ENCODE peak calls at places on chromosomes 5 and 9, in nine cellular contexts. I is heart left ventricle, V is dermis blood vessel endothelial cell, B is esophagus squamous epithelium, Z is HS-5, T is NCI-H2171, Y is uterus, J is progenitor cell of endocrine pancreas, C is neural crest cell. L is an unnamed sample.

GRCh38 chr9:100474950-100475276 is 2.0 kb downstream of the TMEFF1 start:
- DNase-seq in B (no peak), C (no peak), T (no peak), V (no peak), J (no peak), Y (no peak), I (no peak), Z (no peak), L (no peak)

GRCh38 chr5:37071901-37072581 is 177.1 kb downstream of the CPLANE1 start:
- DNase-seq in J (no peak), Z (peak; percentile 40), V (peak; percentile 81), I (no peak), C (no peak), T (no peak), B (no peak), Y (no peak), L (peak; percentile 89)

GRCh38 chr5:157328277-157328912 is 62.5 kb downstream of the CYFIP2 start:
- DNase-seq in J (peak; percentile 24), T (peak; percentile 36), B (peak; percentile 9), Y (peak; percentile 59), I (no peak), C (peak; percentile 43), V (peak; percentile 86), Z (peak; percentile 46), L (peak; percentile 20)

GRCh38 chr5:68999181-68999580 is 94.6 kb upstream of the SLC30A5 start:
- DNase-seq in V (no peak), T (no peak), J (no peak), Z (no peak), C (no peak), Y (no peak), B (no peak), I (no peak), L (no peak)

GRCh38 chr5:5784114-5784513 is 361.6 kb downstream of the ICE1 start:
- DNase-seq in C (no peak), T (no peak), Y (no peak), Z (no peak), B (no peak), I (no peak), V (no peak), J (no peak), L (no peak)

GRCh38 chr5:36357391-36357790 is 55.7 kb upstream of the RANBP3L start:
- DNase-seq in C (no peak), J (no peak), I (no peak), V (no peak), Z (peak; percentile 83), T (no peak), Y (no peak), B (no peak), L (peak; percentile 57)

GRCh38 chr5:174459071-174459702 is 265.2 kb upstream of the MSX2 start:
- DNase-seq in Y (no peak), Z (no peak), I (no peak), V (no peak), C (no peak), T (no peak), J (no peak), B (no peak), L (no peak)

GRCh38 chr9:86062845-86063693 is 36.3 kb downstream of the GOLM1 start:
- DNase-seq in Y (no peak), J (no peak), B (no peak), T (no peak), C (no peak), Z (no peak), I (no peak), V (no peak), L (no peak)

GRCh38 chr9:128141604-128142003 is 7.6 kb upstream of the LCN2 start:
- DNase-seq in I (no peak), B (no peak), C (no peak), V (no peak), J (no peak), Z (no peak), Y (no peak), T (no peak), L (no peak)

GRCh38 chr9:27442464-27442863 is 81.6 kb upstream of the IFNK start:
- DNase-seq in C (no peak), T (peak; percentile 8), Z (no peak), J (no peak), B (no peak), Y (no peak), I (no peak), V (no peak), L (no peak)

GRCh38 chr5:73856972-73857371 is 231.0 kb downstream of the ARHGEF28 start:
- DNase-seq in B (no peak), I (no peak), Y (no peak), V (peak; percentile 44), T (no peak), C (no peak), Z (no peak), J (no peak), L (no peak)

GRCh38 chr5:18329346-18329745 is 695.1 kb downstream of the TAF11L14 start:
- DNase-seq in Y (no peak), B (no peak), V (no peak), C (no peak), T (no peak), J (no peak), Z (no peak), I (no peak), L (no peak)

GRCh38 chr5:173108914-173109313 is 35.4 kb upstream of the BNIP1 start:
- DNase-seq in V (peak; percentile 51), C (no peak), Y (no peak), B (no peak), T (no peak), I (no peak), J (no peak), Z (no peak), L (no peak)

GRCh38 chr5:140113699-140114263 is at the start of gene PURA:
- DNase-seq in Y (peak; percentile 95), V (peak; percentile 97), B (peak; percentile 70), Z (peak; percentile 76), C (peak; percentile 96), J (peak; percentile 93), T (peak; percentile 81), I (peak; percentile 98), L (peak; percentile 57)

GRCh38 chr5:132260714-132261615 is 3.5 kb downstream of the PDLIM4 start:
- DNase-seq in J (no peak), V (peak; percentile 95), I (no peak), Z (no peak), B (no peak), T (no peak), C (no peak), Y (peak; percentile 72), L (no peak)

GRCh38 chr5:97192580-97193421 is 9.8 kb upstream of the RIOK2 start:
- DNase-seq in J (no peak), B (no peak), T (no peak), C (no peak), I (no peak), V (no peak), Y (no peak), Z (no peak), L (no peak)

GRCh38 chr5:36502608-36503007 is 103.8 kb upstream of the SLC1A3 start:
- DNase-seq in I (no peak), V (no peak), C (no peak), J (no peak), B (no peak), Z (peak; percentile 99), Y (no peak), T (no peak), L (peak; percentile 92)

GRCh38 chr5:111107371-111107770 is 15.2 kb downstream of the WDR36 start:
- DNase-seq in C (no peak), V (no peak), Y (no peak), J (no peak), T (no peak), B (no peak), I (no peak), Z (no peak), L (no peak)

GRCh38 chr5:108046955-108047670 is 334.8 kb downstream of the FBXL17 start:
- DNase-seq in B (no peak), C (no peak), V (no peak), Y (no peak), I (no peak), T (no peak), J (no peak), Z (no peak), L (no peak)

GRCh38 chr9:93309889-93310425 is 126.0 kb downstream of the WNK2 start:
- DNase-seq in Z (no peak), V (no peak), I (no peak), Y (no peak), J (no peak), T (no peak), C (no peak), B (no peak), L (no peak)

GRCh38 chr5:115968770-115969169 is 6.5 kb downstream of the LVRN start:
- DNase-seq in B (no peak), I (no peak), T (no peak), Y (no peak), V (no peak), C (no peak), J (no peak), Z (no peak), L (no peak)

GRCh38 chr9:22005700-22006605 is 3.2 kb downstream of the CDKN2B start:
- DNase-seq in J (no peak), I (peak; percentile 55), B (no peak), C (no peak), T (no peak), Y (no peak), V (peak; percentile 25), Z (no peak), L (no peak)

GRCh38 chr5:157598350-157598936 is 22.9 kb upstream of the ADAM19 start:
- DNase-seq in J (no peak), I (no peak), B (no peak), V (no peak), Y (no peak), Z (no peak), T (no peak), C (no peak), L (no peak)

GRCh38 chr9:81557957-81558791 is 131.2 kb downstream of the TLE1 start:
- DNase-seq in Y (peak; percentile 20), V (peak; percentile 6), J (no peak), B (no peak), C (no peak), T (no peak), Z (peak; percentile 63), I (no peak), L (peak; percentile 91)

GRCh38 chr5:33892419-33893151 is 795 bp upstream of the ADAMTS12 start:
- DNase-seq in V (no peak), B (no peak), J (no peak), C (no peak), I (no peak), Z (peak; percentile 98), Y (peak; percentile 52), T (no peak), L (peak; percentile 92)

GRCh38 chr9:131619680-131620079 is 74.4 kb downstream of the PRRT1B start:
- DNase-seq in Z (no peak), T (no peak), V (no peak), Y (no peak), B (no peak), J (no peak), C (no peak), I (no peak), L (no peak)

GRCh38 chr9:136170291-136170901 is 34.5 kb downstream of the LHX3 start:
- DNase-seq in B (no peak), Z (no peak), V (peak; percentile 42), I (peak; percentile 68), C (peak; percentile 55), J (peak; percentile 71), T (no peak), Y (no peak), L (no peak)

GRCh38 chr9:99607852-99608448 is 213.7 kb upstream of the NR4A3 start:
- DNase-seq in C (no peak), B (no peak), Y (no peak), I (no peak), Z (no peak), J (no peak), T (no peak), V (no peak), L (no peak)